ENCODE peak calls at places on chromosomes 13 and 19, in nine cellular contexts. One of them, this sample, is unnamed.

GRCh38 chr19:18672606-18673337 is 10.7 kb upstream of the CRTC1 start:
- DNase-seq in GM23248: peak; percentile 43
- DNase-seq in HS-27A: no peak
- DNase-seq in Daoy: peak; percentile 33
- DNase-seq in NCI-H1105: no peak
- DNase-seq in ACHN: no peak
- DNase-seq in naive B cell: no peak
- DNase-seq in glutamatergic neuron: no peak
- DNase-seq in lung: no peak
- DNase-seq in this sample: no peak

GRCh38 chr13:112145221-112146072 is 78.5 kb downstream of the SOX1 start:
- DNase-seq in naive B cell: no peak
- DNase-seq in GM23248: no peak
- DNase-seq in glutamatergic neuron: no peak
- DNase-seq in lung: no peak
- DNase-seq in ACHN: no peak
- DNase-seq in NCI-H1105: no peak
- DNase-seq in HS-27A: no peak
- DNase-seq in Daoy: no peak
- DNase-seq in this sample: no peak

GRCh38 chr13:103883152-103883551 is 816.9 kb upstream of the SLC10A2 start:
- DNase-seq in GM23248: peak; percentile 92
- DNase-seq in ACHN: peak; percentile 93
- DNase-seq in naive B cell: no peak
- DNase-seq in lung: peak; percentile 80
- DNase-seq in glutamatergic neuron: peak; percentile 72
- DNase-seq in HS-27A: peak; percentile 86
- DNase-seq in NCI-H1105: peak; percentile 59
- DNase-seq in Daoy: peak; percentile 88
- DNase-seq in this sample: peak; percentile 92

GRCh38 chr19:13154911-13155471 is 4.8 kb downstream of the IER2 start:
- DNase-seq in ACHN: peak; percentile 61
- DNase-seq in glutamatergic neuron: peak; percentile 69
- DNase-seq in GM23248: peak; percentile 83
- DNase-seq in Daoy: peak; percentile 76
- DNase-seq in HS-27A: no peak
- DNase-seq in lung: peak; percentile 90
- DNase-seq in NCI-H1105: peak; percentile 85
- DNase-seq in naive B cell: peak; percentile 79
- DNase-seq in this sample: peak; percentile 91

GRCh38 chr19:10139952-10140351 is 20.3 kb upstream of the EIF3G start:
- DNase-seq in lung: no peak
- DNase-seq in HS-27A: no peak
- DNase-seq in Daoy: no peak
- DNase-seq in GM23248: no peak
- DNase-seq in NCI-H1105: no peak
- DNase-seq in glutamatergic neuron: no peak
- DNase-seq in naive B cell: no peak
- DNase-seq in ACHN: no peak
- DNase-seq in this sample: no peak

GRCh38 chr13:62357887-62358645 is 942.4 kb upstream of the PCDH20 start:
- DNase-seq in glutamatergic neuron: peak; percentile 44
- DNase-seq in GM23248: peak; percentile 21
- DNase-seq in ACHN: peak; percentile 54
- DNase-seq in NCI-H1105: peak; percentile 53
- DNase-seq in HS-27A: peak; percentile 24
- DNase-seq in lung: no peak
- DNase-seq in Daoy: peak; percentile 11
- DNase-seq in naive B cell: no peak
- DNase-seq in this sample: no peak

GRCh38 chr13:113801289-113801961 is 42.4 kb downstream of the TMEM255B start:
- DNase-seq in HS-27A: no peak
- DNase-seq in naive B cell: no peak
- DNase-seq in Daoy: no peak
- DNase-seq in ACHN: no peak
- DNase-seq in GM23248: no peak
- DNase-seq in glutamatergic neuron: no peak
- DNase-seq in NCI-H1105: no peak
- DNase-seq in lung: no peak
- DNase-seq in this sample: no peak

GRCh38 chr19:42528354-42529247 is at the start of gene CEACAM1:
- DNase-seq in naive B cell: peak; percentile 28
- DNase-seq in Daoy: peak; percentile 50
- DNase-seq in lung: peak; percentile 51
- DNase-seq in NCI-H1105: no peak
- DNase-seq in GM23248: peak; percentile 12
- DNase-seq in ACHN: peak; percentile 8
- DNase-seq in HS-27A: no peak
- DNase-seq in glutamatergic neuron: no peak
- DNase-seq in this sample: peak; percentile 86

GRCh38 chr13:75806101-75806500 is 170.0 kb downstream of the LMO7 start:
- DNase-seq in lung: no peak
- DNase-seq in NCI-H1105: no peak
- DNase-seq in naive B cell: no peak
- DNase-seq in glutamatergic neuron: no peak
- DNase-seq in GM23248: no peak
- DNase-seq in HS-27A: no peak
- DNase-seq in ACHN: no peak
- DNase-seq in Daoy: no peak
- DNase-seq in this sample: no peak

GRCh38 chr19:48595833-48596232 is 10.7 kb upstream of the SPACA4 start:
- DNase-seq in NCI-H1105: no peak
- DNase-seq in GM23248: no peak
- DNase-seq in Daoy: no peak
- DNase-seq in HS-27A: no peak
- DNase-seq in naive B cell: no peak
- DNase-seq in ACHN: no peak
- DNase-seq in glutamatergic neuron: no peak
- DNase-seq in lung: no peak
- DNase-seq in this sample: no peak

GRCh38 chr13:59458908-59459579 is 704.7 kb downstream of the DIAPH3 start:
- DNase-seq in GM23248: peak; percentile 48
- DNase-seq in Daoy: peak; percentile 3
- DNase-seq in lung: no peak
- DNase-seq in naive B cell: no peak
- DNase-seq in NCI-H1105: no peak
- DNase-seq in ACHN: no peak
- DNase-seq in HS-27A: peak; percentile 57
- DNase-seq in glutamatergic neuron: no peak
- DNase-seq in this sample: no peak

GRCh38 chr19:36115453-36116343 is at the start of gene TBCB:
- DNase-seq in NCI-H1105: peak; percentile 77
- DNase-seq in Daoy: no peak
- DNase-seq in lung: peak; percentile 91
- DNase-seq in HS-27A: no peak
- DNase-seq in naive B cell: no peak
- DNase-seq in glutamatergic neuron: peak; percentile 78
- DNase-seq in ACHN: no peak
- DNase-seq in GM23248: peak; percentile 61
- DNase-seq in this sample: peak; percentile 77

GRCh38 chr19:36182612-36183454 is 30.6 kb upstream of the COX7A1 start:
- DNase-seq in lung: no peak
- DNase-seq in Daoy: peak; percentile 59
- DNase-seq in glutamatergic neuron: no peak
- DNase-seq in ACHN: no peak
- DNase-seq in GM23248: no peak
- DNase-seq in HS-27A: no peak
- DNase-seq in naive B cell: no peak
- DNase-seq in NCI-H1105: no peak
- DNase-seq in this sample: no peak

GRCh38 chr13:97125051-97125809 is 96.9 kb upstream of the MBNL2 start:
- DNase-seq in GM23248: peak; percentile 85
- DNase-seq in naive B cell: no peak
- DNase-seq in glutamatergic neuron: peak; percentile 58
- DNase-seq in HS-27A: no peak
- DNase-seq in lung: peak; percentile 59
- DNase-seq in Daoy: peak; percentile 72
- DNase-seq in ACHN: no peak
- DNase-seq in NCI-H1105: no peak
- DNase-seq in this sample: no peak

GRCh38 chr19:15280915-15281683 is 48.9 kb upstream of the EPHX3 start:
- DNase-seq in Daoy: peak; percentile 75
- DNase-seq in ACHN: peak; percentile 73
- DNase-seq in NCI-H1105: peak; percentile 63
- DNase-seq in lung: peak; percentile 77
- DNase-seq in glutamatergic neuron: peak; percentile 79
- DNase-seq in GM23248: peak; percentile 95
- DNase-seq in naive B cell: no peak
- DNase-seq in HS-27A: no peak
- DNase-seq in this sample: peak; percentile 79

GRCh38 chr13:70311175-70311574 is 202.9 kb upstream of the KLHL1 start:
- DNase-seq in HS-27A: no peak
- DNase-seq in NCI-H1105: no peak
- DNase-seq in lung: no peak
- DNase-seq in GM23248: no peak
- DNase-seq in Daoy: no peak
- DNase-seq in naive B cell: no peak
- DNase-seq in glutamatergic neuron: no peak
- DNase-seq in ACHN: no peak
- DNase-seq in this sample: peak; percentile 29

GRCh38 chr19:976476-976875 is 7.7 kb upstream of the WDR18 start:
- DNase-seq in lung: no peak
- DNase-seq in ACHN: no peak
- DNase-seq in GM23248: no peak
- DNase-seq in naive B cell: no peak
- DNase-seq in glutamatergic neuron: peak; percentile 21
- DNase-seq in HS-27A: no peak
- DNase-seq in Daoy: no peak
- DNase-seq in NCI-H1105: no peak
- DNase-seq in this sample: no peak

GRCh38 chr13:78137404-78138142 is 218.9 kb upstream of the EDNRB start:
- DNase-seq in HS-27A: peak; percentile 19
- DNase-seq in lung: peak; percentile 33
- DNase-seq in NCI-H1105: peak; percentile 35
- DNase-seq in glutamatergic neuron: peak; percentile 19
- DNase-seq in GM23248: peak; percentile 79
- DNase-seq in Daoy: peak; percentile 47
- DNase-seq in ACHN: peak; percentile 71
- DNase-seq in naive B cell: peak; percentile 38
- DNase-seq in this sample: peak; percentile 11

GRCh38 chr13:64471916-64472315 is 2758.2 kb downstream of the PCDH9 start:
- DNase-seq in glutamatergic neuron: no peak
- DNase-seq in naive B cell: no peak
- DNase-seq in HS-27A: no peak
- DNase-seq in Daoy: no peak
- DNase-seq in lung: no peak
- DNase-seq in NCI-H1105: peak; percentile 59
- DNase-seq in GM23248: peak; percentile 54
- DNase-seq in ACHN: peak; percentile 70
- DNase-seq in this sample: no peak

GRCh38 chr19:42051166-42052115 is 18.6 kb downstream of the GRIK5 start:
- DNase-seq in glutamatergic neuron: no peak
- DNase-seq in HS-27A: no peak
- DNase-seq in naive B cell: no peak
- DNase-seq in Daoy: peak; percentile 74
- DNase-seq in lung: no peak
- DNase-seq in NCI-H1105: no peak
- DNase-seq in ACHN: no peak
- DNase-seq in GM23248: peak; percentile 62
- DNase-seq in this sample: no peak

GRCh38 chr13:23668557-23668956 is 98.3 kb downstream of the TNFRSF19 start:
- DNase-seq in ACHN: no peak
- DNase-seq in naive B cell: no peak
- DNase-seq in NCI-H1105: no peak
- DNase-seq in HS-27A: no peak
- DNase-seq in GM23248: peak; percentile 23
- DNase-seq in glutamatergic neuron: no peak
- DNase-seq in lung: no peak
- DNase-seq in Daoy: no peak
- DNase-seq in this sample: no peak

GRCh38 chr19:28482221-28482620 is 730.7 kb downstream of the UQCRFS1 start:
- DNase-seq in glutamatergic neuron: no peak
- DNase-seq in Daoy: no peak
- DNase-seq in GM23248: no peak
- DNase-seq in naive B cell: no peak
- DNase-seq in ACHN: no peak
- DNase-seq in NCI-H1105: no peak
- DNase-seq in lung: no peak
- DNase-seq in HS-27A: no peak
- DNase-seq in this sample: no peak

GRCh38 chr13:98869408-98870090 is 108.3 kb downstream of the DOCK9 start:
- DNase-seq in Daoy: peak; percentile 12
- DNase-seq in ACHN: no peak
- DNase-seq in glutamatergic neuron: no peak
- DNase-seq in HS-27A: no peak
- DNase-seq in lung: no peak
- DNase-seq in NCI-H1105: no peak
- DNase-seq in naive B cell: no peak
- DNase-seq in GM23248: no peak
- DNase-seq in this sample: no peak

GRCh38 chr19:9070066-9070465 is 16.8 kb upstream of the OR1M1 start:
- DNase-seq in glutamatergic neuron: no peak
- DNase-seq in GM23248: no peak
- DNase-seq in naive B cell: no peak
- DNase-seq in NCI-H1105: no peak
- DNase-seq in HS-27A: no peak
- DNase-seq in Daoy: no peak
- DNase-seq in ACHN: no peak
- DNase-seq in lung: no peak
- DNase-seq in this sample: no peak

GRCh38 chr19:51735759-51736449 is 12.1 kb upstream of the HAS1 start:
- DNase-seq in glutamatergic neuron: no peak
- DNase-seq in GM23248: peak; percentile 66
- DNase-seq in Daoy: peak; percentile 80
- DNase-seq in HS-27A: peak; percentile 75
- DNase-seq in lung: peak; percentile 63
- DNase-seq in NCI-H1105: no peak
- DNase-seq in ACHN: no peak
- DNase-seq in naive B cell: no peak
- DNase-seq in this sample: no peak